ENCODE peak calls at places on chromosomes 3 and 15, in five cellular contexts. I is endodermal cell, S is OCI-LY7, D is fibroblast of villous mesenchyme, T is adrenal gland. C is an unnamed sample.

GRCh38 chr3:69085543-69086132 is 901 bp downstream of the ARL6IP5 start:
- DNase-seq in T (peak; percentile 37), D (peak; percentile 40), I (peak; percentile 68), S (peak; percentile 14), C (peak; percentile 33)

GRCh38 chr3:9122732-9123364 is 126.6 kb downstream of the SRGAP3 start:
- DNase-seq in D (no peak), S (no peak), I (no peak), T (no peak), C (no peak)

GRCh38 chr3:126886217-126886616 is 96.7 kb upstream of the PLXNA1 start:
- DNase-seq in D (no peak), I (no peak), T (no peak), S (no peak), C (no peak)

GRCh38 chr15:67738056-67738455 is 87.3 kb upstream of the SKOR1 start:
- DNase-seq in T (no peak), D (no peak), I (no peak), S (no peak), C (no peak)

GRCh38 chr3:57233799-57234198 is 6.3 kb downstream of the APPL1 start:
- DNase-seq in I (no peak), S (no peak), T (no peak), D (no peak), C (no peak)

GRCh38 chr15:80825361-80826030 is 46.3 kb downstream of the CEMIP start:
- DNase-seq in S (no peak), D (no peak), I (no peak), T (no peak), C (peak; percentile 21)

GRCh38 chr15:59632714-59633113 is 21.1 kb downstream of the GCNT3 start:
- DNase-seq in T (no peak), D (no peak), S (no peak), I (peak; percentile 86), C (peak; percentile 23)

GRCh38 chr3:126546549-126547239 is 12.0 kb downstream of the C3orf22 start:
- DNase-seq in I (peak; percentile 33), S (no peak), T (no peak), D (no peak), C (no peak)

GRCh38 chr3:34213481-34213880 is 415.1 kb downstream of the PDCD6IP start:
- DNase-seq in I (no peak), S (no peak), D (no peak), T (no peak), C (no peak)

GRCh38 chr15:78422571-78423340 is 15.3 kb upstream of the IREB2 start:
- DNase-seq in I (peak; percentile 81), D (peak; percentile 65), S (peak; percentile 63), T (peak; percentile 66), C (peak; percentile 62)

GRCh38 chr3:46737320-46737719 is 19.7 kb upstream of the PRSS50 start:
- DNase-seq in S (no peak), I (no peak), T (no peak), D (no peak), C (no peak)

GRCh38 chr15:35445891-35446290 is 100.1 kb downstream of the DPH6 start:
- DNase-seq in S (no peak), T (no peak), I (no peak), D (peak; percentile 41), C (peak; percentile 26)

GRCh38 chr3:78919021-78919755 is 848.6 kb downstream of the ROBO1 start:
- DNase-seq in T (peak; percentile 51), I (no peak), D (peak; percentile 71), S (no peak), C (peak; percentile 93)

GRCh38 chr3:189690672-189691071 is 59.5 kb downstream of the TP63 start:
- DNase-seq in S (no peak), T (no peak), D (no peak), I (no peak), C (no peak)

DNA sequence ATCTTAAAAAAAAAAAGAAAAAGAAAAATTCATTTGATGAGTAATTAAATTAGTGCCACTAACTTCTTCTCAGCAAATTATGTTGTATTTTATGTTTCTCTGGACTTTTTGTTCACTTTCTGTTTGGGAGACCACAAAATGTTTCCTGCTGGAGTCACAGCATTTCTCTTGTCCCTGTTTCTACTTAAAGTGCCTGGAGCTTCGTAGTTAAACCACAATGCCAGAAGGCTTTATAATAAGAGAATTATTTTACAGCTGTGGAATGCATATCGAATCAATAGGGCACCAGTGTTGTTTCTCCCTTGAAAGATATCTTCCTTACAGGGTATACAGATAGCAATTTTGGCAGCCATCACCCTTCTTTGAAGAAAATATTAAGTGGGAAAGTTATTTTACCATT is 3.2 kb downstream of the DTWD1 start:
- DNase-seq in T (no peak), D (peak; percentile 54), I (no peak), S (no peak), C (no peak)
- H3K4me3 ChIP-seq in T (no peak overlapping the region), D (peak overlapping the region; percentile 23), I (no peak overlapping the region), S (no peak overlapping the region), C (no peak overlapping the region)

DNA sequence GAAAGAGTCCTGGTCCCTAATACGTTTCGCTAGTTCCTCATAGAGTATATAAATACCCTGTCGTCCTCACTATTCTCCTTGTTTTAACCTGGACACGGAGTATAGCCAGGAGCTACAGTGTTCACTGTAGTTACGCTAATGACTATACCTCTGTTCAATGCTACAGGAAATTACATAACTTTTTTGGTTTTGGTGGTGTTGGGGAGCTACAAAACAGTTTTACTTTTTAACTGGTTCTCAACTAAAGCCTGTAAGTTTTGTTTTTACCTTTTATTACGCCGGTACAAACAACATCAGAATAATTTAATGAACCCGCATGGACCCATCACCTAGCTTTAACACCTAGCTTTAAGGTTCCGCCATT is 1.5 kb downstream of the LMLN start:
- DNase-seq in T (no peak), S (no peak), D (no peak), I (no peak), C (no peak)
- H3K4me3 ChIP-seq in T (no peak overlapping the region), S (no peak overlapping the region), D (no peak overlapping the region), I (peak overlapping the region; percentile 86), C (no peak overlapping the region)

DNA sequence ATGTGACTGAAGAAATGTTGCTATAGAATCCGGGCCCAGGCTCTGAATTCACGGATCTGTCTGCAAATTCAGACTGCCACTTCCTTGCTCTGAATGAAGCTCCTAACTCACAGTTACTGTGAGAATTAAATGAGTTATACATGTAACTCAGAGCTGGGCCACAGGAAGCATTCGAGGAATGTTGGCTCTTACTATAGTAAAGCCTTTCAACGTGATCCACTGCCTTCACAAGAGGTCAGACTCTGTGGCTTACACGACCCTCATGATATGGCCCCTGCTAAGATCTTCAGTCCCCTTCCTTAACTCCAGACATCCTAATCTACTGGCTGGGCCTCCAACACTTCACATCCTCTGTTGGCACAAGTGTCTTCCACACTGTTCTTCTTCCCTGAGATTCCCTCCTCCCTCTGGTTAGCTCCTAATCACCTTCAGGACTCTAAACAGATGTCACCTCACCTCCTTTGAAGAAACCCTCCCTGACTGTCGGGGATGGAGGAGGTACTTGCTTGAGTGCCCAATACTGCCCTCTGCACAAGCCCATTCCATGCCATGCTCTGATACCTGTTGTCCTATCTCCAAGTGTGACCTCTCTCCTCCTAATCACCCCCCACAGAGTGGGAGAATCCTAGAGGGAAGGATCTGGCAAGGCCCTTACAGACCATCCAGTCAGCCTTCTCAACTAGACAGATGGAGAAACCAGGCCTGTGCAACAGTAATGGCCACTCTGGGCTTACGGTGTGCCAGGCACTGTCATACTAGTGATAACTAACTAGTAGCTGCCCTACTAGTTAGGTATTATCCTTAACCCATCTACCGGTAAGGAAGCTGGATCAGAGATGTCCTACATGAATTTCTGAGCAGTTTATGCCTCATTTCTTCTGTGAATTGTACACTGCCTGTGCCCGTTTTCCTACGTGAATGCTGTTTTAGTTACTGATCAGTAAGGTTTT is 1.3 kb downstream of the ACTR8 start:
- DNase-seq in I (peak; percentile 66), T (no peak), D (peak; percentile 13), S (no peak), C (no peak)
- H3K4me3 ChIP-seq in I (peak overlapping the region; percentile 98), T (peak overlapping the region; percentile 78), D (peak overlapping the region; percentile 89), S (peak overlapping the region; percentile 82), C (peak overlapping the region; percentile 84)

DNA sequence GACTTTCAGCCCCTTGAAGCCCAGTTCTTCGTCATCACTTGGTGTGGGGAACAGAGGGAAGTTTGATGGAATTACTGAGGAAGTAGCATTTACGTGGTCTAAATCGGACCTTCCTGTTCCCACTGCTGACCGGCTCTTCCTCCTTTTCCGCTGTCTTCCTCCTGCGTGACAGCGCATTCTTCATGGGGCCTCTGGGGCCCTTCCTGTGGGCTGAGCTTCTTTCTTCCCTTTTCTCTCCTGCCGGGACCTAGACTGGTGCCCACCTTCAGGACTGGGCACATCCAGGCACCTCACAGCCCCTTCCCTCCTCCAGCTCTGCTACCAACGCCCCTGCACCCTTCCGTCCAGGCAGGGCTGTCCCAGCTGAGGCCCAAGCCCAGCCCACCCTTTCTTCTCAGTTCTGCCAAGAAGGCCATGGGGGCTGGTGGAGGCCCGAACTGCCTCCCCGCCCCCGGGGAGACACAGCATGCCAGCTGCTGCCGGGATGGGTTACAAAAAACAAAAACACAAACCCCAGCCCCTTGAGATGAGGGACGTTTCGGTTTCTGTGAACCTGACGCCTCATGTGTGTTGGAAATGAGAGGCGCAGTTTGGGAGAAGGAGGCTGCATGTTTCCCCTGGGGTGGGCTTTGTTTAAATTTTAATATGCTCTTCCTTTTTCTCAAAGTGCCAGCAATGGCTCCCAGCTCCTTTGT is 19.1 kb downstream of the ZNF710 start:
- DNase-seq in I (no peak), D (no peak), S (no peak), T (peak; percentile 52), C (no peak)
- H3K4me3 ChIP-seq in I (no peak overlapping the region), D (no peak overlapping the region), S (no peak overlapping the region), T (no peak overlapping the region), C (no peak overlapping the region)

GRCh38 chr3:122824465-122825379 is 29.9 kb downstream of the SLC49A4 start:
- DNase-seq in I (no peak), T (no peak), S (no peak), D (peak; percentile 78), C (no peak)
- H3K4me3 ChIP-seq in I (no peak overlapping the region), T (no peak overlapping the region), S (no peak overlapping the region), D (no peak overlapping the region), C (no peak overlapping the region)

GRCh38 chr3:80018375-80018774 is 250.6 kb upstream of the ROBO1 start:
- DNase-seq in S (no peak), D (no peak), T (no peak), I (no peak), C (peak; percentile 25)

GRCh38 chr3:80017369-80017768 is 249.6 kb upstream of the ROBO1 start:
- DNase-seq in I (no peak), D (no peak), S (no peak), T (no peak), C (no peak)

GRCh38 chr3:80023010-80023409 is 255.2 kb upstream of the ROBO1 start:
- DNase-seq in D (no peak), I (no peak), T (no peak), S (no peak), C (no peak)
- H3K4me3 ChIP-seq in D (no peak overlapping the region), I (no peak overlapping the region), T (no peak overlapping the region), S (no peak overlapping the region), C (no peak overlapping the region)

DNA sequence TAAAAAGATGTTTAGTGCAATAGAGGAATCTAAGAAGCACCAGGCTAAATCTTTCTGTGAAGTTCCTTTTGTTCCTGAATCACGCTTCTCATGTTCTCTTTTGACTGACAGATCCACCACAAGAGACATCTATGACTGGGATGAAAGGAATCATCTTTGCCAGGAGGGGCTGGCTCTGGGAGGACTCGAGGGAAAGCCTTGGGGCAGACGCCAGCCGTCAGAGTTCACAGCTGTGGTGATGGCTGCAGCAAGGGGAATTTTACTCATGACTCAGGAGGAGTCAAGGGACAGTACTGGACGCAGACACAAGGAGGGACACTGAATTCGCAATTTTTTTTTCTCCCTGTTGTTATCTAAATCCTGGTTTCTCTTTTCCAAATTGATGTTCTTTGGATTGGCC is 38.7 kb downstream of the C3orf38 start:
- DNase-seq in S (no peak), I (no peak), D (no peak), T (no peak), C (no peak)
- H3K4me3 ChIP-seq in S (no peak overlapping the region), I (no peak overlapping the region), D (no peak overlapping the region), T (no peak overlapping the region), C (no peak overlapping the region)

C was measured in epithelial cell of esophagus.